ENCODE peak calls at places on chromosomes 4 and X, in ten cellular contexts. One of them, this sample, is unnamed.

GRCh38 chrX:103464071-103464773 is 55.1 kb downstream of the RAB40A start:
- DNase-seq in WTC11: peak
- DNase-seq in choroid plexus epithelial cell: peak
- DNase-seq in OCI-LY7: peak
- DNase-seq in upper lobe of right lung: no peak
- DNase-seq in A549: peak
- DNase-seq in tibial artery: no peak
- DNase-seq in left ventricle myocardium inferior: no peak
- DNase-seq in astrocyte: peak
- DNase-seq in AG10803: peak
- DNase-seq in this sample: no peak

GRCh38 chr4:6331018-6331417 is 61.4 kb downstream of the WFS1 start:
- DNase-seq in left ventricle myocardium inferior: no peak
- DNase-seq in WTC11: peak
- DNase-seq in OCI-LY7: peak
- DNase-seq in AG10803: peak
- DNase-seq in A549: peak
- DNase-seq in astrocyte: no peak
- DNase-seq in upper lobe of right lung: no peak
- DNase-seq in tibial artery: no peak
- DNase-seq in choroid plexus epithelial cell: peak
- DNase-seq in this sample: no peak

GRCh38 chr4:6109842-6110560 is 90.3 kb downstream of the JAKMIP1 start:
- DNase-seq in OCI-LY7: peak
- DNase-seq in astrocyte: no peak
- DNase-seq in WTC11: peak
- DNase-seq in left ventricle myocardium inferior: no peak
- DNase-seq in upper lobe of right lung: no peak
- DNase-seq in tibial artery: no peak
- DNase-seq in AG10803: no peak
- DNase-seq in choroid plexus epithelial cell: no peak
- DNase-seq in A549: peak
- DNase-seq in this sample: peak

GRCh38 chrX:47846070-47846469 is 9.4 kb downstream of the ZNF81 start:
- DNase-seq in AG10803: no peak
- DNase-seq in left ventricle myocardium inferior: peak
- DNase-seq in tibial artery: no peak
- DNase-seq in upper lobe of right lung: no peak
- DNase-seq in A549: no peak
- DNase-seq in choroid plexus epithelial cell: no peak
- DNase-seq in astrocyte: no peak
- DNase-seq in WTC11: no peak
- DNase-seq in OCI-LY7: no peak
- DNase-seq in this sample: no peak

GRCh38 chr4:153257151-153257620 is 52.9 kb downstream of the TRIM2 start:
- DNase-seq in upper lobe of right lung: no peak
- DNase-seq in tibial artery: no peak
- DNase-seq in choroid plexus epithelial cell: peak
- DNase-seq in astrocyte: peak
- DNase-seq in AG10803: peak
- DNase-seq in OCI-LY7: no peak
- DNase-seq in WTC11: peak
- DNase-seq in left ventricle myocardium inferior: no peak
- DNase-seq in A549: no peak
- DNase-seq in this sample: no peak

GRCh38 chr4:186809070-186809469 is 85.4 kb upstream of the FAT1 start:
- DNase-seq in A549: no peak
- DNase-seq in choroid plexus epithelial cell: no peak
- DNase-seq in AG10803: no peak
- DNase-seq in astrocyte: no peak
- DNase-seq in OCI-LY7: no peak
- DNase-seq in upper lobe of right lung: no peak
- DNase-seq in WTC11: no peak
- DNase-seq in left ventricle myocardium inferior: no peak
- DNase-seq in tibial artery: no peak
- DNase-seq in this sample: no peak

GRCh38 chr4:120915311-120915710 is 7.2 kb downstream of the PRDM5 start:
- DNase-seq in OCI-LY7: no peak
- DNase-seq in AG10803: no peak
- DNase-seq in astrocyte: no peak
- DNase-seq in tibial artery: no peak
- DNase-seq in A549: no peak
- DNase-seq in choroid plexus epithelial cell: no peak
- DNase-seq in upper lobe of right lung: no peak
- DNase-seq in left ventricle myocardium inferior: no peak
- DNase-seq in WTC11: no peak
- DNase-seq in this sample: no peak

GRCh38 chr4:45662996-45663395 is 460.9 kb downstream of the GABRG1 start:
- DNase-seq in OCI-LY7: no peak
- DNase-seq in upper lobe of right lung: no peak
- DNase-seq in astrocyte: peak
- DNase-seq in WTC11: no peak
- DNase-seq in left ventricle myocardium inferior: peak
- DNase-seq in A549: no peak
- DNase-seq in AG10803: peak
- DNase-seq in tibial artery: no peak
- DNase-seq in choroid plexus epithelial cell: peak
- DNase-seq in this sample: no peak

GRCh38 chr4:147802346-147802745 is 70.5 kb downstream of the ARHGAP10 start:
- DNase-seq in AG10803: no peak
- DNase-seq in WTC11: no peak
- DNase-seq in left ventricle myocardium inferior: no peak
- DNase-seq in choroid plexus epithelial cell: no peak
- DNase-seq in upper lobe of right lung: no peak
- DNase-seq in tibial artery: no peak
- DNase-seq in OCI-LY7: no peak
- DNase-seq in A549: no peak
- DNase-seq in astrocyte: no peak
- DNase-seq in this sample: no peak

GRCh38 chr4:100022792-100023222 is 72.7 kb upstream of the H2AZ1 start:
- DNase-seq in choroid plexus epithelial cell: peak
- DNase-seq in OCI-LY7: no peak
- DNase-seq in tibial artery: no peak
- DNase-seq in WTC11: peak
- DNase-seq in left ventricle myocardium inferior: no peak
- DNase-seq in upper lobe of right lung: no peak
- DNase-seq in astrocyte: no peak
- DNase-seq in AG10803: no peak
- DNase-seq in A549: no peak
- DNase-seq in this sample: no peak

GRCh38 chr4:8901335-8901734 is 29.7 kb upstream of the HMX1 start:
- DNase-seq in upper lobe of right lung: no peak
- DNase-seq in choroid plexus epithelial cell: no peak
- DNase-seq in tibial artery: no peak
- DNase-seq in A549: no peak
- DNase-seq in AG10803: no peak
- DNase-seq in OCI-LY7: no peak
- DNase-seq in WTC11: no peak
- DNase-seq in astrocyte: no peak
- DNase-seq in left ventricle myocardium inferior: no peak
- DNase-seq in this sample: no peak

GRCh38 chrX:154779261-154779660 is 16.6 kb downstream of the DKC1 start:
- DNase-seq in OCI-LY7: no peak
- DNase-seq in astrocyte: peak
- DNase-seq in AG10803: peak
- DNase-seq in tibial artery: no peak
- DNase-seq in left ventricle myocardium inferior: no peak
- DNase-seq in A549: no peak
- DNase-seq in WTC11: no peak
- DNase-seq in upper lobe of right lung: no peak
- DNase-seq in choroid plexus epithelial cell: peak
- DNase-seq in this sample: no peak

GRCh38 chr4:130257271-130257670 is 1161.3 kb downstream of the C4orf33 start:
- DNase-seq in choroid plexus epithelial cell: peak
- DNase-seq in WTC11: no peak
- DNase-seq in AG10803: peak
- DNase-seq in upper lobe of right lung: no peak
- DNase-seq in tibial artery: no peak
- DNase-seq in A549: no peak
- DNase-seq in astrocyte: peak
- DNase-seq in OCI-LY7: no peak
- DNase-seq in left ventricle myocardium inferior: no peak
- DNase-seq in this sample: no peak
- TF ChIP-seq CTCF in choroid plexus epithelial cell: no peak
- TF ChIP-seq CTCF in WTC11: no peak
- TF ChIP-seq CTCF in AG10803: no peak
- TF ChIP-seq CTCF in upper lobe of right lung: no peak
- TF ChIP-seq CTCF in tibial artery: no peak
- TF ChIP-seq CTCF in A549: no peak
- TF ChIP-seq CTCF in astrocyte: peak
- TF ChIP-seq CTCF in OCI-LY7: no peak
- TF ChIP-seq CTCF in left ventricle myocardium inferior: no peak
- TF ChIP-seq CTCF in this sample: no peak

GRCh38 chr4:184283659-184284335 is 66.1 kb upstream of the ENPP6 start:
- DNase-seq in tibial artery: no peak
- DNase-seq in OCI-LY7: peak
- DNase-seq in astrocyte: no peak
- DNase-seq in A549: no peak
- DNase-seq in left ventricle myocardium inferior: no peak
- DNase-seq in upper lobe of right lung: no peak
- DNase-seq in WTC11: no peak
- DNase-seq in AG10803: no peak
- DNase-seq in choroid plexus epithelial cell: no peak
- DNase-seq in this sample: no peak

GRCh38 chr4:184281231-184282139 is 63.8 kb upstream of the ENPP6 start:
- DNase-seq in WTC11: no peak
- DNase-seq in choroid plexus epithelial cell: no peak
- DNase-seq in upper lobe of right lung: no peak
- DNase-seq in AG10803: no peak
- DNase-seq in OCI-LY7: peak
- DNase-seq in A549: no peak
- DNase-seq in astrocyte: no peak
- DNase-seq in tibial artery: no peak
- DNase-seq in left ventricle myocardium inferior: no peak
- DNase-seq in this sample: no peak

GRCh38 chr4:184282895-184283654 is 65.4 kb upstream of the ENPP6 start:
- DNase-seq in WTC11: no peak
- DNase-seq in astrocyte: no peak
- DNase-seq in upper lobe of right lung: no peak
- DNase-seq in A549: no peak
- DNase-seq in choroid plexus epithelial cell: no peak
- DNase-seq in OCI-LY7: peak
- DNase-seq in tibial artery: no peak
- DNase-seq in left ventricle myocardium inferior: no peak
- DNase-seq in AG10803: no peak
- DNase-seq in this sample: no peak

GRCh38 chr4:184280591-184281071 is 63.0 kb upstream of the ENPP6 start:
- DNase-seq in upper lobe of right lung: no peak
- DNase-seq in astrocyte: no peak
- DNase-seq in WTC11: no peak
- DNase-seq in A549: no peak
- DNase-seq in AG10803: no peak
- DNase-seq in tibial artery: no peak
- DNase-seq in left ventricle myocardium inferior: no peak
- DNase-seq in choroid plexus epithelial cell: no peak
- DNase-seq in OCI-LY7: peak
- DNase-seq in this sample: no peak

DNA sequence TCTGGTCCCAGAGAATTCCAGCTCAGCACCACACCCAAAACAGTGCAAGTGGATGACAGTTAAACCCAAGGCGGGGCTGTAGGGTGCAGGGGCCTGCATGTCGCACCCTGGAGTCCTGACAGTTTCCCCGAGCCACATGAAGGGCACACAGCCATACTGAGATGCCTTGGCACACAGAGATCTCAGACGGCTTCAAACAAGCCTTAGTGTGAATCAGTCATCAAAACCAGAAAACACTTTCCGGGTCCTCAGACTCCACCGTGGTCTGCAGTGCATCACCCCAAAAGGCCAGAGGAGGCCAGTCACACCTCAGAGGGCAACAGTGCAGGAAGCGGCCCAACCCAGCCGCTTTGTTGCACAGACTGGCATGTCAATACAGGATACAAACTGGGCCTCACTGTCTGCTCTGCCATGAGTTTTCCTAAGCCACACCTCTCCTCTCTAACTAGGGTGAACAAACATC is 64.6 kb upstream of the ENPP6 start:
- DNase-seq in astrocyte: no peak
- DNase-seq in A549: no peak
- DNase-seq in AG10803: no peak
- DNase-seq in left ventricle myocardium inferior: no peak
- DNase-seq in choroid plexus epithelial cell: no peak
- DNase-seq in OCI-LY7: peak
- DNase-seq in tibial artery: no peak
- DNase-seq in WTC11: peak
- DNase-seq in upper lobe of right lung: peak
- DNase-seq in this sample: no peak
- TF ChIP-seq CTCF in astrocyte: no peak
- TF ChIP-seq CTCF in A549: no peak
- TF ChIP-seq CTCF in AG10803: no peak
- TF ChIP-seq CTCF in left ventricle myocardium inferior: peak
- TF ChIP-seq CTCF in choroid plexus epithelial cell: no peak
- TF ChIP-seq CTCF in OCI-LY7: peak
- TF ChIP-seq CTCF in tibial artery: no peak
- TF ChIP-seq CTCF in WTC11: no peak
- TF ChIP-seq CTCF in upper lobe of right lung: peak
- TF ChIP-seq CTCF in this sample: peak

DNA sequence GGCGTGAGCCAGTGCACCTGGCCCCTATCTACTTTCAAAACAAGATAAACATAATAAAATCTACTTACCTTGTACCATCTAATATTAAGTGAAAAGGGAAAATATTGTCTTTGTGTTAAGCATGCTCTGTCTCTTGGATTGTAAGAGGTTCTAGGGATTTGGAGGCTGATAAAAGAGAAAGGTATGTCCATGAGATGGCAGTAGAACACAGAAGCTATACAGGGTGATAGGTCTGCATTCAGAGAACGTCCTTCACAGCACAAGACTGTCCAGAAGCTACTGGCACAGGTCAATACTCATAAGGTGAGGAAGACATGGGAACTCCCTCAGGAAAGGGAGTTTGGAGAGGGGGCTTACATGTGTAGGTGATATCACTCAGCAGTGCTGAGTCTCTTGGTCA is 135.5 kb downstream of the TMEM47 start:
- DNase-seq in astrocyte: no peak
- DNase-seq in choroid plexus epithelial cell: peak
- DNase-seq in upper lobe of right lung: no peak
- DNase-seq in left ventricle myocardium inferior: no peak
- DNase-seq in AG10803: no peak
- DNase-seq in OCI-LY7: no peak
- DNase-seq in tibial artery: no peak
- DNase-seq in A549: no peak
- DNase-seq in WTC11: no peak
- DNase-seq in this sample: no peak
- TF ChIP-seq CTCF in astrocyte: no peak
- TF ChIP-seq CTCF in choroid plexus epithelial cell: peak
- TF ChIP-seq CTCF in upper lobe of right lung: no peak
- TF ChIP-seq CTCF in left ventricle myocardium inferior: no peak
- TF ChIP-seq CTCF in AG10803: no peak
- TF ChIP-seq CTCF in OCI-LY7: no peak
- TF ChIP-seq CTCF in tibial artery: no peak
- TF ChIP-seq CTCF in A549: no peak
- TF ChIP-seq CTCF in WTC11: no peak
- TF ChIP-seq CTCF in this sample: peak

DNA sequence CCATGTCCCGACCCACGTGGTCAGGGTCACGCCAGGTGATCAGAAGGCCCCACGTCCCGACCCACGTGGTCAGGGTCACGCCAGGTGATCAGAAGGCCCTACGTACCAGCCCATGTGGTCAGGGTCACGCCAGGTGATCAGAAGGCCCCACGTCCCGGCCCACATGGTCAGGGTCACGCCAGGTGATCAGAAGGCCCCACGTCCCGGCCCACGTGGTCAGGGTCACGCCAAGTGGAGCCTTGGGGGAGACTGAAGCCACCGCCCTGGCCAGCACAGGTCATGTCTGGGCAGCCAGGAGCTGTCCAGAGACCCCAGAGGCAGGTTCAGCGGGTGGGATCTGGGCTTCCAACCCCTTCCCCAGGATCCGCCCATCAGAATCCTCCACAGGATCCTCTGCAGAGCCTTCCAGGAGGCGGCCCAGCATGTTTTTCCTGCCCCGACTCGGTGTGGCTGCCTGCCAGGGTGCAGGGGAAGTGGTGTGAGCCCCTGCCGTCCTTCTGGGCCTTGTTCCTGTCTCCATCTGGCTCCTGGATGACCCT is 58.4 kb downstream of the FAM53A start:
- DNase-seq in WTC11: no peak
- DNase-seq in left ventricle myocardium inferior: no peak
- DNase-seq in OCI-LY7: no peak
- DNase-seq in A549: no peak
- DNase-seq in choroid plexus epithelial cell: no peak
- DNase-seq in upper lobe of right lung: no peak
- DNase-seq in tibial artery: no peak
- DNase-seq in astrocyte: no peak
- DNase-seq in AG10803: no peak
- DNase-seq in this sample: no peak
- TF ChIP-seq CTCF in WTC11: no peak
- TF ChIP-seq CTCF in left ventricle myocardium inferior: no peak
- TF ChIP-seq CTCF in OCI-LY7: no peak
- TF ChIP-seq CTCF in A549: no peak
- TF ChIP-seq CTCF in choroid plexus epithelial cell: no peak
- TF ChIP-seq CTCF in upper lobe of right lung: no peak
- TF ChIP-seq CTCF in tibial artery: no peak
- TF ChIP-seq CTCF in astrocyte: no peak
- TF ChIP-seq CTCF in AG10803: no peak
- TF ChIP-seq CTCF in this sample: no peak

This sample was measured in progenitor cell of endocrine pancreas.